ENCODE peak calls at places on chromosomes 6 and 20, in six cellular contexts. T is epithelial cell of prostate; L is nephron progenitor cell; F is effector CD4-positive, alpha-beta T cell; E is stimulated activated CD4-positive, alpha-beta T cell treated with anti-CD3 and anti-CD28 coated beads, Interleukin-12 subunit alpha, Interleukin-12 subunit beta, amount 100 ng/mL, for 24 hours; C is GM23338. J is an unnamed sample.

GRCh38 chr20:3785240-3786125 is 1.1 kb downstream of the CENPB start:
- DNase-seq in T (no peak), L (no peak), F (no peak), E (no peak), C (peak; percentile 62), J (no peak)

GRCh38 chr6:142879527-142879926 is 65.4 kb downstream of the HIVEP2 start:
- DNase-seq in T (no peak), L (no peak), F (no peak), E (no peak), C (no peak), J (no peak)

GRCh38 chr20:29689411-29690225 is 1567.8 kb upstream of the DEFB115 start:
- DNase-seq in T (no peak), L (no peak), F (no peak), E (peak; percentile 14), C (no peak), J (no peak)

GRCh38 chr6:108561742-108562502 is 1.2 kb downstream of the FOXO3 start:
- DNase-seq in T (no peak), L (peak; percentile 47), F (no peak), E (no peak), C (peak; percentile 46), J (no peak)

GRCh38 chr6:81739230-81740195 is 13.0 kb downstream of the TENT5A start:
- DNase-seq in T (no peak), L (no peak), F (no peak), E (no peak), C (no peak), J (no peak)

GRCh38 chr6:154206984-154207383 is 149.6 kb downstream of the IPCEF1 start:
- DNase-seq in T (no peak), L (no peak), F (no peak), E (no peak), C (no peak), J (no peak)

GRCh38 chr6:152267967-152268845 is 369.0 kb downstream of the SYNE1 start:
- DNase-seq in T (no peak), L (peak; percentile 36), F (peak; percentile 7), E (no peak), C (peak; percentile 74), J (no peak)

GRCh38 chr6:128252293-128253176 is 267.9 kb downstream of the PTPRK start:
- DNase-seq in T (no peak), L (no peak), F (no peak), E (no peak), C (no peak), J (no peak)

GRCh38 chr6:136405410-136406029 is 115.9 kb upstream of the BCLAF1 start:
- DNase-seq in T (no peak), L (no peak), F (no peak), E (no peak), C (no peak), J (no peak)

GRCh38 chr6:165850434-165851019 is 187.5 kb upstream of the PDE10A start:
- DNase-seq in T (no peak), L (peak; percentile 85), F (peak; percentile 39), E (peak; percentile 35), C (peak; percentile 68), J (peak; percentile 11)